ENCODE peak calls at places on chromosomes 4 and X, in ten cellular contexts. Z, A, D, G, N, I, K, Y, F and S are unnamed samples.

GRCh38 chr4:183960912-183961569 is 55.9 kb downstream of the STOX2 start:
- DNase-seq in Z (no peak), A (no peak), D (no peak), G (peak; percentile 71), N (peak; percentile 19), I (no peak), K (no peak), Y (peak; percentile 38), F (no peak), S (no peak)

GRCh38 chrX:19628006-19628575 is 112.8 kb upstream of the MAP3K15 start:
- DNase-seq in Z (no peak), A (peak; percentile 10), D (no peak), G (no peak), N (no peak), I (no peak), K (no peak), Y (no peak), F (no peak), S (no peak)

GRCh38 chrX:111288841-111289240 is 18.6 kb upstream of the CAPN6 start:
- DNase-seq in Z (no peak), A (no peak), D (no peak), G (no peak), N (no peak), I (no peak), K (no peak), Y (no peak), F (no peak), S (no peak)

GRCh38 chr4:177554966-177555574 is 112.8 kb upstream of the AGA start:
- DNase-seq in Z (peak; percentile 9), A (peak; percentile 46), D (peak; percentile 9), G (peak; percentile 56), N (peak; percentile 35), I (peak; percentile 12), K (peak; percentile 28), Y (no peak), F (peak; percentile 22), S (no peak)

GRCh38 chrX:129930941-129931410 is 25.0 kb downstream of the UTP14A start:
- DNase-seq in Z (no peak), A (peak; percentile 14), D (no peak), G (no peak), N (no peak), I (no peak), K (no peak), Y (no peak), F (no peak), S (no peak)

GRCh38 chrX:2252331-2253065 is 248.3 kb downstream of the DHRSX start:
- DNase-seq in Z (no peak), A (no peak), D (no peak), G (no peak), N (no peak), I (no peak), K (no peak), Y (no peak), F (no peak), S (no peak)

GRCh38 chr4:124111922-124112321 is 600.6 kb downstream of the ANKRD50 start:
- DNase-seq in Z (peak; percentile 64), A (peak; percentile 77), D (peak; percentile 71), G (peak; percentile 83), N (peak; percentile 13), I (no peak), K (peak; percentile 74), Y (no peak), F (peak; percentile 1), S (peak; percentile 55)

GRCh38 chr4:76197001-76197743 is 16.5 kb downstream of the SCARB2 start:
- DNase-seq in Z (no peak), A (peak; percentile 83), D (no peak), G (peak; percentile 62), N (no peak), I (no peak), K (no peak), Y (no peak), F (peak; percentile 3), S (no peak)

GRCh38 chr4:26204249-26204825 is 116.5 kb upstream of the RBPJ start:
- DNase-seq in Z (no peak), A (no peak), D (no peak), G (no peak), N (no peak), I (no peak), K (no peak), Y (no peak), F (peak; percentile 62), S (no peak)

GRCh38 chrX:45309096-45309495 is 108.4 kb upstream of the DIPK2B start:
- DNase-seq in Z (no peak), A (peak; percentile 30), D (no peak), G (no peak), N (no peak), I (no peak), K (no peak), Y (no peak), F (no peak), S (no peak)

GRCh38 chrX:110847334-110847733 is 51.7 kb upstream of the CHRDL1 start:
- DNase-seq in Z (peak; percentile 21), A (peak; percentile 55), D (no peak), G (peak; percentile 92), N (peak; percentile 40), I (no peak), K (peak; percentile 77), Y (peak; percentile 31), F (peak; percentile 30), S (peak; percentile 32)

GRCh38 chr4:20773144-20773997 is 73.1 kb downstream of the PACRGL start:
- DNase-seq in Z (peak; percentile 3), A (peak; percentile 82), D (peak; percentile 58), G (peak; percentile 73), N (peak; percentile 59), I (peak; percentile 9), K (peak; percentile 85), Y (peak; percentile 42), F (peak; percentile 16), S (peak; percentile 40)

GRCh38 chrX:20527458-20528099 is 260.9 kb upstream of the RPS6KA3 start:
- DNase-seq in Z (peak; percentile 11), A (peak; percentile 57), D (no peak), G (peak; percentile 88), N (no peak), I (no peak), K (peak; percentile 36), Y (no peak), F (peak; percentile 27), S (peak; percentile 21)

GRCh38 chr4:26235500-26235899 is 85.3 kb upstream of the RBPJ start:
- DNase-seq in Z (no peak), A (peak; percentile 84), D (no peak), G (peak; percentile 6), N (no peak), I (no peak), K (no peak), Y (no peak), F (no peak), S (no peak)

GRCh38 chr4:106463622-106464021 is 95.0 kb upstream of the GIMD1 start:
- DNase-seq in Z (no peak), A (no peak), D (no peak), G (no peak), N (no peak), I (no peak), K (no peak), Y (no peak), F (no peak), S (no peak)

GRCh38 chr4:100379583-100380105 is 138.2 kb downstream of the EMCN start:
- DNase-seq in Z (no peak), A (no peak), D (no peak), G (no peak), N (peak; percentile 6), I (no peak), K (no peak), Y (no peak), F (no peak), S (no peak)

GRCh38 chr4:76987153-76987562 is 37.6 kb downstream of the SEPTIN11 start:
- DNase-seq in Z (peak; percentile 92), A (peak; percentile 96), D (peak; percentile 88), G (no peak), N (no peak), I (no peak), K (no peak), Y (no peak), F (no peak), S (no peak)

GRCh38 chr4:46698891-46699290 is 210.2 kb downstream of the COX7B2 start:
- DNase-seq in Z (no peak), A (no peak), D (no peak), G (no peak), N (no peak), I (no peak), K (no peak), Y (no peak), F (no peak), S (no peak)

GRCh38 chr4:181289203-181289602 is 954.0 kb upstream of the TENM3 start:
- DNase-seq in Z (no peak), A (no peak), D (no peak), G (peak; percentile 90), N (no peak), I (no peak), K (peak; percentile 7), Y (no peak), F (no peak), S (no peak)

GRCh38 chr4:1490906-1491629 is 84.8 kb upstream of the NKX1-1 start:
- DNase-seq in Z (no peak), A (no peak), D (no peak), G (no peak), N (no peak), I (no peak), K (no peak), Y (no peak), F (no peak), S (no peak)

GRCh38 chrX:52852110-52852872 is 15.6 kb downstream of the XAGE3 start:
- DNase-seq in Z (peak; percentile 48), A (peak; percentile 33), D (no peak), G (no peak), N (no peak), I (no peak), K (no peak), Y (no peak), F (no peak), S (no peak)

GRCh38 chr4:99394913-99395312 is 40.2 kb downstream of the ADH7 start:
- DNase-seq in Z (no peak), A (peak; percentile 71), D (no peak), G (no peak), N (no peak), I (no peak), K (no peak), Y (no peak), F (no peak), S (no peak)

GRCh38 chrX:17854521-17854920 is 6.6 kb downstream of the RAI2 start:
- DNase-seq in Z (no peak), A (no peak), D (no peak), G (no peak), N (no peak), I (no peak), K (no peak), Y (no peak), F (no peak), S (no peak)

GRCh38 chr4:56799824-56800756 is 21.4 kb downstream of the SPINK2 start:
- DNase-seq in Z (peak; percentile 81), A (peak; percentile 93), D (no peak), G (peak; percentile 87), N (peak; percentile 79), I (peak; percentile 44), K (peak; percentile 90), Y (peak; percentile 84), F (peak; percentile 89), S (peak; percentile 61)